ENCODE peak calls at places on chromosomes 11 and 22, in eight cellular contexts. M is cardiac muscle cell, P is adipocyte, C is mesendoderm, G is RWPE2, L is adrenal gland, V is Peyer's patch, B is hepatocyte. F is an unnamed sample.

GRCh38 chr11:47595029-47595428 is 818 bp upstream of the C1QTNF4 start:
- DNase-seq in P (no peak), C (no peak), B (no peak), M (peak; percentile 54), L (no peak), G (no peak), V (no peak), F (no peak)

GRCh38 chr11:223026-223789 is 12.9 kb downstream of the SIRT3 start:
- DNase-seq in C (no peak), V (no peak), M (no peak), B (no peak), G (no peak), P (no peak), L (peak; percentile 7), F (no peak)

GRCh38 chr22:45683680-45684079 is 12.0 kb downstream of the ATXN10 start:
- DNase-seq in B (no peak), C (no peak), L (peak; percentile 32), G (no peak), P (no peak), V (no peak), M (no peak), F (no peak)

GRCh38 chr22:42304021-42304790 is 33.8 kb upstream of the TCF20 start:
- DNase-seq in C (no peak), M (peak; percentile 21), L (no peak), B (peak; percentile 47), P (no peak), V (no peak), G (no peak), F (no peak)

GRCh38 chr11:12761029-12761428 is 86.8 kb downstream of the TEAD1 start:
- DNase-seq in C (no peak), V (no peak), M (no peak), B (no peak), G (no peak), P (no peak), L (no peak), F (no peak)

GRCh38 chr11:5690216-5690615 is 626 bp downstream of the TRIM22 start:
- DNase-seq in C (peak; percentile 15), M (no peak), G (no peak), V (no peak), B (no peak), L (no peak), P (peak; percentile 34), F (no peak)

GRCh38 chr11:67636962-67637361 is 2.6 kb downstream of the TBX10 start:
- DNase-seq in B (no peak), P (no peak), L (no peak), C (no peak), M (no peak), G (no peak), V (no peak), F (no peak)

GRCh38 chr11:69525516-69526452 is 44.3 kb downstream of the LINC01488 start:
- DNase-seq in L (peak; percentile 8), C (no peak), B (no peak), G (no peak), M (no peak), P (no peak), V (no peak), F (no peak)

GRCh38 chr11:117096140-117096972 is 1.9 kb downstream of the SIK3 start:
- DNase-seq in C (peak; percentile 90), B (peak; percentile 47), G (no peak), L (no peak), M (peak; percentile 62), V (peak; percentile 69), P (peak; percentile 57), F (peak; percentile 71)

GRCh38 chr11:38446336-38446735 is 1848.3 kb upstream of the RAG2 start:
- DNase-seq in G (no peak), C (no peak), V (no peak), B (no peak), P (no peak), L (no peak), M (no peak), F (no peak)

GRCh38 chr11:134024420-134025085 is 44.3 kb upstream of the JAM3 start:
- DNase-seq in V (no peak), L (no peak), G (peak; percentile 88), B (no peak), P (no peak), M (no peak), C (no peak), F (no peak)

GRCh38 chr11:41508121-41508520 is 48.7 kb upstream of the LRRC4C start:
- DNase-seq in L (no peak), M (no peak), C (no peak), B (no peak), V (no peak), P (no peak), G (no peak), F (no peak)

GRCh38 chr11:818396-819128 is at the start of gene PNPLA2:
- DNase-seq in G (no peak), P (peak; percentile 72), M (no peak), B (peak; percentile 71), V (no peak), C (no peak), L (no peak), F (no peak)

GRCh38 chr11:46064221-46064620 is 57.0 kb downstream of the PHF21A start:
- DNase-seq in P (peak; percentile 22), L (no peak), G (no peak), B (no peak), M (peak; percentile 41), C (peak; percentile 65), V (no peak), F (no peak)

GRCh38 chr11:93392862-93393261 is 62.3 kb downstream of the DEUP1 start:
- DNase-seq in C (no peak), V (no peak), P (peak; percentile 21), B (no peak), L (no peak), G (no peak), M (no peak), F (no peak)

GRCh38 chr11:97814325-97814959 is 1206.3 kb upstream of the CNTN5 start:
- DNase-seq in B (no peak), M (no peak), C (peak; percentile 3), V (no peak), P (peak; percentile 7), G (no peak), L (no peak), F (no peak)

GRCh38 chr22:38788016-38788415 is 5.9 kb downstream of the DNAL4 start:
- DNase-seq in P (peak; percentile 14), G (no peak), C (no peak), V (no peak), L (peak; percentile 74), M (no peak), B (no peak), F (no peak)

GRCh38 chr11:83693279-83693992 is 407.3 kb upstream of the CCDC90B start:
- DNase-seq in P (no peak), G (no peak), M (no peak), V (no peak), L (no peak), B (no peak), C (peak; percentile 77), F (no peak)

GRCh38 chr11:65506316-65506769 is 7.5 kb downstream of the MALAT1 start:
- DNase-seq in L (no peak), V (no peak), G (no peak), M (no peak), P (no peak), B (no peak), C (no peak), F (no peak)
- H3K36me3 ChIP-seq in L (no peaks in the 10 kb centered on the region), V (no peaks in the 10 kb centered on the region), G (peaks cover 51% of the 10 kb centered on the region), M (peaks cover 52% of the 10 kb centered on the region), P (peaks cover 58% of the 10 kb centered on the region), B (peaks cover 22% of the 10 kb centered on the region), C (peaks cover 19% of the 10 kb centered on the region), F (peaks cover 21% of the 10 kb centered on the region)

DNA sequence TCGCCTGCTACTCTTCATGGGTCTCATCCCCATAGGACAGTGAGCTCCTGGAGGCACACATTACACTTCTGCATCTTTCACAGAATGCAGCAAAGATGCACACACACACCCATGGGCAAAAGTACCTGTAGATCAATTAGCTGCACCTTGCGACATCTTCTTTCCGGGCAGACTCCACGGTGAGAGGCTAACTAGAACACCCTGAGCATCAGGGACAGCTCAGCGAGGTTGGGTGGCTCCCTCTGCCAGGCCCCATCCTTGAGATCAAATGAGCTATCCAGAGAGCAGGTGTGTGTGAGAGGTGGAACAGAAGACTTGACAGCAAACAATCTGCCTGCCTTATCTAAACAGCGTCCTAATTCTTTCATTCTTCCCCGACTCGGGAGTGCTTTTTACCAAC is 96.1 kb upstream of the BID start:
- DNase-seq in P (no peak), C (no peak), L (no peak), G (no peak), B (no peak), V (no peak), M (no peak), F (no peak)
- H3K4me3 ChIP-seq in P (no peak overlapping the region), C (no peak overlapping the region), L (no peak overlapping the region), G (no peak overlapping the region), B (no peak overlapping the region), V (no peak overlapping the region), M (no peak overlapping the region), F (no peak overlapping the region)

GRCh38 chr11:73392108-73393010 is 16.2 kb downstream of the RELT start:
- DNase-seq in C (no peak), G (no peak), M (no peak), L (no peak), V (no peak), B (no peak), P (no peak), F (no peak)
- H3K36me3 ChIP-seq in C (no peaks in the 10 kb centered on the region), G (peaks cover 39% of the 10 kb centered on the region), M (no peaks in the 10 kb centered on the region), L (no peaks in the 10 kb centered on the region), V (no peaks in the 10 kb centered on the region), B (no peaks in the 10 kb centered on the region), P (peaks cover 3% of the 10 kb centered on the region), F (peaks cover 55% of the 10 kb centered on the region)

GRCh38 chr11:78331711-78332110 is 85.9 kb downstream of the GAB2 start:
- DNase-seq in B (no peak), V (no peak), L (no peak), C (no peak), M (no peak), P (no peak), G (no peak), F (no peak)

GRCh38 chr11:78330361-78330760 is 87.3 kb downstream of the GAB2 start:
- DNase-seq in V (no peak), G (no peak), B (no peak), C (no peak), L (no peak), P (no peak), M (no peak), F (no peak)

GRCh38 chr11:78332872-78333271 is 84.7 kb downstream of the GAB2 start:
- DNase-seq in L (no peak), V (no peak), G (no peak), P (no peak), M (no peak), B (no peak), C (no peak), F (no peak)

GRCh38 chr11:78334109-78334508 is 83.5 kb downstream of the GAB2 start:
- DNase-seq in G (no peak), C (no peak), V (no peak), P (no peak), M (no peak), B (no peak), L (no peak), F (no peak)

DNA sequence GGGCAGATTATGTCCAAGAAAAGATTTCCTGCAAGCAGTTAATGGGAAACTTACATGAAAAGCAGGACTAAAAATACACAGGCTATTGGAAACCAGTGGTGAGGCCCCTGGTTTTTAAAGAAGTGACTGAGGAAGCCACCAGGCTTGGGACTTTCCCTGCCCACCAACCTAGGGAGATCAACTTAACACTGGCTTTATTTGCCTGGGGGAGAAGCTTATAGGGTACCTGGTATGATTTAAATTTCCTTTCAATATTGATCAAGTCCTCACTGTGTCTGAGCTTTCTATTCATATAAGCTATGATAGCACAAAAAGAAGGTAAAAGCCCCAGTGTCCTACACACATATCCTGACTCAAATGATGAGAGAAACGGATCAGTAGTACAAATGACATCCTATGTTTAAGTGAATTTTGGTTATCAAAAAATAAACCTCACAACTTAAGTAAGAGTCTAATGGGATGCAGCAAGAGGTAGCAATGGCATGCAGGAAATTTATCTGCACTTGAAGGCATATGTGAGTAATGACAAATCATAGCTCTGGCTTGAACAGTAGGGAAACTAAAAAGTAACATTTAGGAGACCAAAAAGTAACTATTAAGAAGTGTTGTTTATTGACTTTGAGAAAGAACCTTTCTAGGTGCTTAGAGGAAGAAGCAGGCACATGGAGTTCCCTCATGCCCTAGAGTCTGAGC is 85.3 kb downstream of the GAB2 start:
- DNase-seq in L (no peak), C (no peak), B (no peak), G (no peak), V (no peak), M (no peak), P (no peak), F (no peak)
- H3K4me3 ChIP-seq in L (no peak overlapping the region), C (no peak overlapping the region), B (no peak overlapping the region), G (no peak overlapping the region), V (no peak overlapping the region), M (no peak overlapping the region), P (no peak overlapping the region), F (no peak overlapping the region)